ENCODE peak calls at places on chromosomes 3 and 15, in six cellular contexts. One of them, this sample, is unnamed.

GRCh38 chr3:149414557-149415231 is 37.2 kb upstream of the TM4SF1 start:
- DNase-seq in heart right ventricle: no peak
- DNase-seq in HEK293T: no peak
- DNase-seq in RPMI8226: no peak
- DNase-seq in NCI-H2081: no peak
- DNase-seq in occipital lobe: no peak
- DNase-seq in this sample: no peak

GRCh38 chr3:42979044-42979962 is at the start of gene GASK1A:
- DNase-seq in heart right ventricle: peak
- DNase-seq in occipital lobe: peak
- DNase-seq in HEK293T: peak
- DNase-seq in NCI-H2081: peak
- DNase-seq in RPMI8226: peak
- DNase-seq in this sample: peak

GRCh38 chr3:71101014-71101413 is 482.5 kb downstream of the FOXP1 start:
- DNase-seq in RPMI8226: no peak
- DNase-seq in heart right ventricle: no peak
- DNase-seq in HEK293T: no peak
- DNase-seq in NCI-H2081: no peak
- DNase-seq in occipital lobe: no peak
- DNase-seq in this sample: no peak

GRCh38 chr3:41477399-41478014 is 278.2 kb downstream of the CTNNB1 start:
- DNase-seq in heart right ventricle: no peak
- DNase-seq in occipital lobe: no peak
- DNase-seq in HEK293T: no peak
- DNase-seq in RPMI8226: no peak
- DNase-seq in NCI-H2081: no peak
- DNase-seq in this sample: no peak

GRCh38 chr15:100350434-100351226 is 8.9 kb upstream of the ADAMTS17 start:
- DNase-seq in RPMI8226: no peak
- DNase-seq in HEK293T: no peak
- DNase-seq in occipital lobe: no peak
- DNase-seq in heart right ventricle: no peak
- DNase-seq in NCI-H2081: no peak
- DNase-seq in this sample: no peak

GRCh38 chr3:111277226-111277625 is 205.6 kb downstream of the NECTIN3 start:
- DNase-seq in RPMI8226: no peak
- DNase-seq in heart right ventricle: no peak
- DNase-seq in NCI-H2081: no peak
- DNase-seq in occipital lobe: no peak
- DNase-seq in HEK293T: no peak
- DNase-seq in this sample: no peak

GRCh38 chr3:66149269-66149668 is 71.5 kb upstream of the SLC25A26 start:
- DNase-seq in RPMI8226: no peak
- DNase-seq in NCI-H2081: no peak
- DNase-seq in HEK293T: no peak
- DNase-seq in occipital lobe: no peak
- DNase-seq in heart right ventricle: no peak
- DNase-seq in this sample: no peak

GRCh38 chr3:52441122-52441771 is 3.7 kb downstream of the SEMA3G start:
- DNase-seq in heart right ventricle: no peak
- DNase-seq in NCI-H2081: no peak
- DNase-seq in RPMI8226: no peak
- DNase-seq in HEK293T: no peak
- DNase-seq in occipital lobe: no peak
- DNase-seq in this sample: no peak

GRCh38 chr3:126181398-126181725 is 976 bp upstream of the ALDH1L1 start:
- DNase-seq in NCI-H2081: no peak
- DNase-seq in heart right ventricle: no peak
- DNase-seq in RPMI8226: no peak
- DNase-seq in occipital lobe: no peak
- DNase-seq in HEK293T: no peak
- DNase-seq in this sample: no peak

This sample was measured in Karpas-422.